ENCODE peak calls at places on chromosome 6, in ten cellular contexts. S, N, X, E, Z, H, M, D, J and C are unnamed samples.

GRCh38 chr6:40961831-40962230 is 77.2 kb downstream of the UNC5CL start:
- DNase-seq in E (no peak), S (no peak), X (no peak), M (no peak), N (no peak), H (no peak), D (no peak), Z (no peak), J (no peak), C (no peak)

GRCh38 chr6:29816030-29816429 is 11.6 kb upstream of the HLA-G start:
- DNase-seq in D (no peak), H (no peak), M (no peak), Z (no peak), J (no peak), N (no peak), S (no peak), E (no peak), X (no peak), C (no peak)

GRCh38 chr6:24719125-24719931 is at the start of gene C6orf62:
- DNase-seq in Z (peak), J (peak), X (peak), H (no peak), E (no peak), M (peak), D (no peak), N (no peak), S (peak), C (peak)

GRCh38 chr6:32692019-32692418 is 25.6 kb upstream of the HLA-DQB1 start:
- DNase-seq in Z (no peak), E (peak), H (no peak), N (no peak), X (peak), M (peak), D (peak), S (peak), J (no peak), C (no peak)

GRCh38 chr6:31580807-31581437 is 1.3 kb downstream of the LTB start:
- DNase-seq in Z (peak), D (peak), X (peak), N (no peak), J (peak), E (peak), M (peak), S (peak), H (peak), C (peak)

GRCh38 chr6:70166088-70166958 is 136.6 kb downstream of the COL9A1 start:
- DNase-seq in Z (peak), E (peak), H (peak), M (no peak), N (no peak), X (peak), D (peak), J (peak), S (peak), C (peak)

GRCh38 chr6:148952147-148953041 is 205.6 kb downstream of the UST start:
- DNase-seq in N (no peak), D (no peak), M (no peak), X (no peak), H (no peak), Z (no peak), S (no peak), E (no peak), J (no peak), C (no peak)

GRCh38 chr6:139443226-139444112 is 69.0 kb upstream of the CITED2 start:
- DNase-seq in M (no peak), S (no peak), Z (no peak), N (no peak), E (no peak), X (no peak), H (peak), J (no peak), D (no peak), C (no peak)

GRCh38 chr6:131660195-131660594 is 23.1 kb downstream of the ENPP3 start:
- DNase-seq in X (no peak), D (no peak), N (no peak), H (no peak), J (no peak), S (no peak), M (no peak), E (peak), Z (peak), C (no peak)

GRCh38 chr6:99232003-99232402 is 117.5 kb downstream of the FAXC start:
- DNase-seq in E (no peak), H (no peak), S (no peak), J (no peak), D (no peak), N (no peak), X (no peak), M (no peak), Z (no peak), C (no peak)

GRCh38 chr6:43522547-43523263 is 5.8 kb downstream of the POLR1C start:
- DNase-seq in Z (no peak), S (no peak), D (no peak), M (no peak), E (no peak), X (no peak), J (no peak), H (no peak), N (no peak), C (no peak)
- TF ChIP-seq CTCF in Z (no peak), S (no peak), D (no peak), M (no peak), E (no peak), X (no peak), J (no peak), H (no peak), N (no peak), C (no peak)

GRCh38 chr6:157225575-157225995 is 97.7 kb downstream of the TMEM242 start:
- DNase-seq in M (no peak), S (no peak), E (no peak), N (no peak), D (no peak), J (peak), X (no peak), H (no peak), Z (no peak), C (no peak)

GRCh38 chr6:157224957-157225574 is 98.3 kb downstream of the TMEM242 start:
- DNase-seq in Z (no peak), E (no peak), H (no peak), N (no peak), X (peak), M (no peak), J (no peak), D (no peak), S (no peak), C (no peak)

GRCh38 chr6:157223021-157223430 is 100.3 kb downstream of the TMEM242 start:
- DNase-seq in N (no peak), D (no peak), M (no peak), S (no peak), J (no peak), E (no peak), H (no peak), X (peak), Z (no peak), C (no peak)

GRCh38 chr6:157223486-157223885 is 99.8 kb downstream of the TMEM242 start:
- DNase-seq in J (no peak), D (no peak), S (no peak), E (no peak), H (no peak), M (no peak), X (peak), N (no peak), Z (no peak), C (no peak)

DNA sequence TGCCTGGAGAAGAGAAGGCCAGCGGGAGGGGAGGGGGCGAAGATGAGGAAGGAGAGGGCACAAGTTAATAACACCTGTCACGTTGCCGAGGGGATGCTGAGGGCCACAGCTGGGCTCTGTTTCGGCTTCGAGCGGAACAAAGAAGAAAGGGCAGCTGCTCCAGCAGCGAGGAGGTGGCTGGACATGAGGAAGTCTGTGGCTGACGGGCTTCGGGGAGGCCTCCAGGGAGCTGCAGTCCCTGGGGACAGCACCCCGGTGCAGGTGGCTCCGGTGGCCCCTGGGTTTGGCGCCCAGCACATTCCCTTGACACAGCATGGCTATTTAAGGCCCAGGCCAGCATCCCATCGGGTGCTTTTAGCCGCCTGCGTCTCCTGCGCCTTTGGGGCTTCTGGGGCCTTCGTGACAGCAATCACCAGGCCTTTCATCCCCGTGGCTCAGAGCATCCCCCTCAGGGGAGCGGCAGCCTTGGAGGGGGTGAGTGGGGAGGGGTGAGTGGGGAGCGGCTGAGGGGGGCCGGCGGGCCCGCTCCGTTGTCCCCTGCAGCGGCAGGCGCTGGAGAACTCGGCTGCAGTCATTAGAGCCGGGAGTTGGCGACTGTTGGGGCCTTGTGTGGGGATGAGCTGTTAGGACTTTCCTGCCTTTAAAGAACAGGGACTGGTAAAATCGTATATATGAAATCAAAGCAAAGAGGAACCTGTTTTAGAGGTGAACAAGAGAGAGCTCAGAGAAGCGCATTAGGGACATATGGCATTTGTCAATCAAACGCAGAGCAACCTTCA is 99.0 kb downstream of the TMEM242 start:
- DNase-seq in E (no peak), J (peak), H (no peak), Z (no peak), S (no peak), M (no peak), D (no peak), X (no peak), N (no peak), C (no peak)
- H3K27ac ChIP-seq in E (no peak), J (no peak), H (no peak), Z (no peak), S (no peak), M (no peak), D (no peak), X (no peak), N (peak), C (no peak)

GRCh38 chr6:45721665-45722064 is 294.0 kb downstream of the CLIC5 start:
- DNase-seq in J (no peak), X (peak), E (no peak), Z (no peak), D (no peak), H (no peak), S (peak), N (no peak), M (no peak), C (no peak)
- TF ChIP-seq CTCF in J (no peak), X (peak), E (peak), Z (peak), D (no peak), H (no peak), S (peak), N (no peak), M (no peak), C (no peak)

GRCh38 chr6:56677559-56677958 is 34.9 kb upstream of the DST start:
- DNase-seq in H (no peak), X (no peak), M (no peak), S (no peak), D (no peak), E (no peak), Z (no peak), J (no peak), N (no peak), C (no peak)
- H3K27ac ChIP-seq in H (no peak), X (no peak), M (no peak), S (no peak), D (no peak), E (no peak), Z (no peak), J (no peak), N (no peak), C (no peak)

DNA sequence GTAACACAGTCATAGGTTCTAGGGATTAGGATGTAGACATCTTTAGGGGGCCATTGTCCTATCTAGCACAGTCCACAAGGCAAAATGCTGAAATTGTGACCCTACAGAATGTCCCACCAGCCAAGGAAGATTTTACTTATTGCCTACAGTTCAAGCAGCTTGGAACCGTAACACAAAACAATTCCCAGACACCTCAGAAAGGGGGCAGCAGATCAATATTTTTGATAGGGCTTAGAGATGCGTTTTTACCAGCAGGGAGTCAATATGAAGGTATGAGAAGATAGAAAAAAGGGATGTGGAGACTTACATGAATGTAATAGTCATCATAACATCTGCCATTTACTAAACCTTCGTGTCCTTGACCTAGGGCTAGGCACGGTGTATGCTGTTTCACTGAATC is 81.0 kb downstream of the TMEM170B start:
- DNase-seq in N (no peak), M (no peak), D (no peak), Z (peak), E (peak), J (no peak), S (peak), X (no peak), H (no peak), C (no peak)
- TF ChIP-seq CTCF in N (no peak), M (no peak), D (peak), Z (peak), E (peak), J (no peak), S (peak), X (peak), H (peak), C (no peak)

GRCh38 chr6:105591053-105591452 is 188.2 kb upstream of the PREP start:
- DNase-seq in E (no peak), J (no peak), X (no peak), D (no peak), H (no peak), S (no peak), M (no peak), Z (no peak), N (no peak), C (no peak)

GRCh38 chr6:105593805-105594231 is 190.9 kb upstream of the PREP start:
- DNase-seq in X (no peak), E (no peak), J (no peak), S (no peak), M (no peak), Z (no peak), D (no peak), H (no peak), N (no peak), C (no peak)

GRCh38 chr6:105594272-105594671 is 191.4 kb upstream of the PREP start:
- DNase-seq in S (no peak), M (no peak), N (no peak), X (no peak), H (no peak), D (no peak), J (no peak), Z (no peak), E (no peak), C (no peak)

GRCh38 chr6:105593056-105593455 is 190.2 kb upstream of the PREP start:
- DNase-seq in S (no peak), H (no peak), J (no peak), Z (no peak), M (no peak), D (no peak), E (no peak), X (no peak), N (no peak), C (no peak)

DNA sequence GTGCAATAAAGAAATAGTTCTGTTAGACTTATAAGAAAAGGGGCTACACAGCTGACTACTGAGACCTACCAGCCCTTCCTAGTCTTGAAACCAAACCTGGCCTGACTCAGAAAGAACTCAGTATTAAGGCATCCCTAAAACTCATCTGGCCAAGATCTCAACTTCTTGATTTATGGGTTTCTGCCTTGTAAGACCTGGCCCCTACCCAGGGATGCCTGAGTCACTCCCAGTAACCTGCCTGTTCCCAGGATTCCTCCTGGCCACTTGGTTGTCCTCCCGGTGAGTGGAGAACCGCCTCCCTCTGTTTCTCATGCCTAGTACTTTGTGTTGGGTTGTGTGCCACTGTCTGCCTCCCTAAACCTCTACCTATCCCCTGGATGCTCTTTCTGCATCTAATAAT is 189.4 kb upstream of the PREP start:
- DNase-seq in E (peak), M (no peak), X (no peak), Z (no peak), N (no peak), D (no peak), S (no peak), J (no peak), H (peak), C (peak)
- H3K27ac ChIP-seq in E (no peak), M (no peak), X (no peak), Z (no peak), N (no peak), D (no peak), S (no peak), J (no peak), H (no peak), C (peak)